ENCODE peak calls at places on chromosomes 11 and 22, in four cellular contexts. One of them, this sample, is unnamed.

GRCh38 chr11:92302766-92303165 is 78.1 kb downstream of the FAT3 start:
- DNase-seq in NCI-H1092: no peak
- DNase-seq in kidney epithelial cell: no peak
- DNase-seq in effector CD4-positive, alpha-beta T cell: no peak
- DNase-seq in this sample: no peak

GRCh38 chr11:19690885-19691284 is 21.8 kb upstream of the NAV2 start:
- DNase-seq in NCI-H1092: no peak
- DNase-seq in kidney epithelial cell: no peak
- DNase-seq in effector CD4-positive, alpha-beta T cell: no peak
- DNase-seq in this sample: no peak

GRCh38 chr22:46830841-46831240 is 68.4 kb downstream of the TBC1D22A start:
- DNase-seq in NCI-H1092: no peak
- DNase-seq in kidney epithelial cell: no peak
- DNase-seq in effector CD4-positive, alpha-beta T cell: no peak
- DNase-seq in this sample: no peak

GRCh38 chr11:13963169-13963948 is 836 bp downstream of the SPON1 start:
- DNase-seq in NCI-H1092: no peak
- DNase-seq in kidney epithelial cell: no peak
- DNase-seq in effector CD4-positive, alpha-beta T cell: no peak
- DNase-seq in this sample: no peak

GRCh38 chr11:66686100-66686785 is 8.6 kb upstream of the RBM4B start:
- DNase-seq in NCI-H1092: no peak
- DNase-seq in kidney epithelial cell: no peak
- DNase-seq in effector CD4-positive, alpha-beta T cell: no peak
- DNase-seq in this sample: no peak

GRCh38 chr11:88106685-88107084 is 68.6 kb downstream of the RAB38 start:
- DNase-seq in NCI-H1092: no peak
- DNase-seq in kidney epithelial cell: no peak
- DNase-seq in effector CD4-positive, alpha-beta T cell: no peak
- DNase-seq in this sample: no peak

GRCh38 chr22:32847067-32847491 is 45.6 kb downstream of the TIMP3 start:
- DNase-seq in NCI-H1092: no peak
- DNase-seq in kidney epithelial cell: no peak
- DNase-seq in effector CD4-positive, alpha-beta T cell: no peak
- DNase-seq in this sample: no peak

GRCh38 chr11:8631395-8632110 is 37.5 kb upstream of the STK33 start:
- DNase-seq in NCI-H1092: no peak
- DNase-seq in kidney epithelial cell: no peak
- DNase-seq in effector CD4-positive, alpha-beta T cell: no peak
- DNase-seq in this sample: no peak

GRCh38 chr11:133038850-133039249 is 493.5 kb downstream of the OPCML start:
- DNase-seq in NCI-H1092: no peak
- DNase-seq in kidney epithelial cell: no peak
- DNase-seq in effector CD4-positive, alpha-beta T cell: no peak
- DNase-seq in this sample: no peak

GRCh38 chr22:20319041-20319744 is 667 bp downstream of the DGCR6L start:
- DNase-seq in NCI-H1092: no peak
- DNase-seq in kidney epithelial cell: no peak
- DNase-seq in effector CD4-positive, alpha-beta T cell: no peak
- DNase-seq in this sample: no peak

GRCh38 chr11:87736928-87737327 is 438.3 kb downstream of the RAB38 start:
- DNase-seq in NCI-H1092: no peak
- DNase-seq in kidney epithelial cell: no peak
- DNase-seq in effector CD4-positive, alpha-beta T cell: no peak
- DNase-seq in this sample: no peak

GRCh38 chr11:46203746-46204145 is 73.7 kb upstream of the CREB3L1 start:
- DNase-seq in NCI-H1092: no peak
- DNase-seq in kidney epithelial cell: no peak
- DNase-seq in effector CD4-positive, alpha-beta T cell: no peak
- DNase-seq in this sample: no peak

GRCh38 chr11:60813324-60813723 is 28.2 kb downstream of the MS4A10 start:
- DNase-seq in NCI-H1092: no peak
- DNase-seq in kidney epithelial cell: no peak
- DNase-seq in effector CD4-positive, alpha-beta T cell: no peak
- DNase-seq in this sample: no peak

GRCh38 chr11:6705905-6706535 is 22.9 kb upstream of the MRPL17 start:
- DNase-seq in NCI-H1092: no peak
- DNase-seq in kidney epithelial cell: no peak
- DNase-seq in effector CD4-positive, alpha-beta T cell: peak; percentile 17
- DNase-seq in this sample: no peak

GRCh38 chr11:115613986-115614625 is 109.9 kb upstream of the CADM1 start:
- DNase-seq in NCI-H1092: no peak
- DNase-seq in kidney epithelial cell: peak; percentile 65
- DNase-seq in effector CD4-positive, alpha-beta T cell: no peak
- DNase-seq in this sample: no peak

GRCh38 chr11:17578958-17579357 is 31.9 kb downstream of the OTOG start:
- DNase-seq in NCI-H1092: no peak
- DNase-seq in kidney epithelial cell: no peak
- DNase-seq in effector CD4-positive, alpha-beta T cell: no peak
- DNase-seq in this sample: no peak

GRCh38 chr22:30182365-30182764 is 64.2 kb downstream of the LIF start:
- DNase-seq in NCI-H1092: no peak
- DNase-seq in kidney epithelial cell: peak; percentile 49
- DNase-seq in effector CD4-positive, alpha-beta T cell: no peak
- DNase-seq in this sample: peak; percentile 88

GRCh38 chr11:124761301-124762021 is 629 bp downstream of the ESAM start:
- DNase-seq in NCI-H1092: no peak
- DNase-seq in kidney epithelial cell: no peak
- DNase-seq in effector CD4-positive, alpha-beta T cell: no peak
- DNase-seq in this sample: no peak

GRCh38 chr11:36249271-36249670 is 40.0 kb downstream of the COMMD9 start:
- DNase-seq in NCI-H1092: no peak
- DNase-seq in kidney epithelial cell: peak; percentile 91
- DNase-seq in effector CD4-positive, alpha-beta T cell: no peak
- DNase-seq in this sample: peak; percentile 77

GRCh38 chr11:1733009-1733715 is 17.2 kb downstream of the IFITM10 start:
- DNase-seq in NCI-H1092: no peak
- DNase-seq in kidney epithelial cell: no peak
- DNase-seq in effector CD4-positive, alpha-beta T cell: no peak
- DNase-seq in this sample: no peak

GRCh38 chr11:81278986-81279385 is 1454.7 kb downstream of the FAM181B start:
- DNase-seq in NCI-H1092: no peak
- DNase-seq in kidney epithelial cell: no peak
- DNase-seq in effector CD4-positive, alpha-beta T cell: no peak
- DNase-seq in this sample: no peak

GRCh38 chr22:29108137-29108536 is 35.3 kb downstream of the KREMEN1 start:
- DNase-seq in NCI-H1092: no peak
- DNase-seq in kidney epithelial cell: no peak
- DNase-seq in effector CD4-positive, alpha-beta T cell: no peak
- DNase-seq in this sample: no peak

GRCh38 chr22:43304831-43305230 is 38.3 kb downstream of the SCUBE1 start:
- DNase-seq in NCI-H1092: no peak
- DNase-seq in kidney epithelial cell: no peak
- DNase-seq in effector CD4-positive, alpha-beta T cell: no peak
- DNase-seq in this sample: no peak

GRCh38 chr11:73752903-73753302 is 8.0 kb downstream of the RAB6A start:
- DNase-seq in NCI-H1092: no peak
- DNase-seq in kidney epithelial cell: no peak
- DNase-seq in effector CD4-positive, alpha-beta T cell: no peak
- DNase-seq in this sample: no peak

GRCh38 chr22:50737728-50738648 is at the start of gene ACR:
- DNase-seq in NCI-H1092: no peak
- DNase-seq in kidney epithelial cell: no peak
- DNase-seq in effector CD4-positive, alpha-beta T cell: no peak
- DNase-seq in this sample: no peak

GRCh38 chr11:126989942-126990715 is 10.4 kb downstream of the KIRREL3 start:
- DNase-seq in NCI-H1092: peak; percentile 87
- DNase-seq in kidney epithelial cell: no peak
- DNase-seq in effector CD4-positive, alpha-beta T cell: peak; percentile 21
- DNase-seq in this sample: no peak

GRCh38 chr11:67371549-67372231 is 1.7 kb downstream of the CLCF1 start:
- DNase-seq in NCI-H1092: no peak
- DNase-seq in kidney epithelial cell: no peak
- DNase-seq in effector CD4-positive, alpha-beta T cell: peak; percentile 28
- DNase-seq in this sample: no peak

GRCh38 chr22:18126606-18127005 is 16.0 kb downstream of the TUBA8 start:
- DNase-seq in NCI-H1092: no peak
- DNase-seq in kidney epithelial cell: no peak
- DNase-seq in effector CD4-positive, alpha-beta T cell: no peak
- DNase-seq in this sample: no peak

GRCh38 chr11:109704432-109704831 is 282.4 kb downstream of the C11orf87 start:
- DNase-seq in NCI-H1092: no peak
- DNase-seq in kidney epithelial cell: no peak
- DNase-seq in effector CD4-positive, alpha-beta T cell: no peak
- DNase-seq in this sample: no peak

GRCh38 chr11:130209128-130209932 is 49.7 kb downstream of the ST14 start:
- DNase-seq in NCI-H1092: no peak
- DNase-seq in kidney epithelial cell: no peak
- DNase-seq in effector CD4-positive, alpha-beta T cell: no peak
- DNase-seq in this sample: no peak

GRCh38 chr11:4493480-4493818 is 11.0 kb downstream of the OR52K1 start:
- DNase-seq in NCI-H1092: no peak
- DNase-seq in kidney epithelial cell: no peak
- DNase-seq in effector CD4-positive, alpha-beta T cell: no peak
- DNase-seq in this sample: no peak

GRCh38 chr11:95375881-95376280 is 144.9 kb upstream of the SESN3 start:
- DNase-seq in NCI-H1092: no peak
- DNase-seq in kidney epithelial cell: no peak
- DNase-seq in effector CD4-positive, alpha-beta T cell: no peak
- DNase-seq in this sample: no peak

GRCh38 chr11:78099671-78100070 is 20.0 kb upstream of the NDUFC2 start:
- DNase-seq in NCI-H1092: peak; percentile 53
- DNase-seq in kidney epithelial cell: no peak
- DNase-seq in effector CD4-positive, alpha-beta T cell: no peak
- DNase-seq in this sample: no peak

GRCh38 chr22:45999379-45999971 is 22.5 kb upstream of the WNT7B start:
- DNase-seq in NCI-H1092: no peak
- DNase-seq in kidney epithelial cell: no peak
- DNase-seq in effector CD4-positive, alpha-beta T cell: no peak
- DNase-seq in this sample: no peak

GRCh38 chr11:67666303-67666645 is 8.1 kb downstream of the ALDH3B2 start:
- DNase-seq in NCI-H1092: no peak
- DNase-seq in kidney epithelial cell: no peak
- DNase-seq in effector CD4-positive, alpha-beta T cell: no peak
- DNase-seq in this sample: no peak

GRCh38 chr11:126443120-126443519 is 87.6 kb downstream of the ST3GAL4 start:
- DNase-seq in NCI-H1092: peak; percentile 75
- DNase-seq in kidney epithelial cell: no peak
- DNase-seq in effector CD4-positive, alpha-beta T cell: no peak
- DNase-seq in this sample: no peak

GRCh38 chr11:65503923-65504670 is 5.3 kb downstream of the MALAT1 start:
- DNase-seq in NCI-H1092: no peak
- DNase-seq in kidney epithelial cell: no peak
- DNase-seq in effector CD4-positive, alpha-beta T cell: no peak
- DNase-seq in this sample: no peak